ENCODE peak calls at places on chromosomes 5 and 9, in ten cellular contexts. B is OCI-LY7, V is B cell, P is left ventricle myocardium inferior, O is bronchial epithelial cell, M is mammary epithelial cell, F is endothelial cell, L is lower lobe of right lung, D is cardiac muscle cell, K is BE2C. Z is an unnamed sample.
A peak's percentile ranks its signal among the peaks of the same experiment; 100 is the strongest.

GRCh38 chr5:178429541-178430186 is 160.5 kb downstream of the COL23A1 start:
- DNase-seq in P (no peak), V (no peak), B (no peak), L (peak; percentile 26), M (no peak), K (no peak), F (no peak), O (no peak), D (no peak), Z (peak; percentile 53)

GRCh38 chr5:100864931-100865330 is 38.2 kb downstream of the ST8SIA4 start:
- DNase-seq in P (no peak), V (no peak), B (no peak), K (no peak), L (no peak), D (no peak), M (no peak), O (no peak), F (no peak), Z (no peak)

GRCh38 chr5:140989254-140989653 is 23.0 kb downstream of the PCDHAC2 start:
- DNase-seq in L (no peak), V (no peak), K (no peak), O (no peak), B (no peak), D (no peak), F (no peak), P (no peak), M (no peak), Z (no peak)

GRCh38 chr9:109319631-109320233 is 1.1 kb downstream of the EPB41L4B start:
- DNase-seq in V (peak; percentile 45), L (peak; percentile 53), B (no peak), F (peak; percentile 13), K (peak; percentile 12), P (no peak), D (no peak), O (no peak), M (no peak), Z (no peak)

GRCh38 chr5:136023935-136024645 is 4.7 kb upstream of the TGFBI start:
- DNase-seq in M (no peak), P (no peak), L (no peak), V (no peak), F (no peak), D (no peak), B (no peak), O (no peak), K (no peak), Z (no peak)

GRCh38 chr9:137191691-137192447 is 3.4 kb downstream of the SSNA1 start:
- DNase-seq in L (no peak), V (no peak), O (no peak), M (no peak), D (no peak), P (no peak), K (no peak), F (no peak), B (no peak), Z (no peak)

GRCh38 chr5:36045895-36046294 is 20.8 kb downstream of the UGT3A2 start:
- DNase-seq in K (no peak), M (no peak), L (no peak), B (no peak), P (no peak), F (no peak), O (no peak), D (no peak), V (no peak), Z (no peak)

GRCh38 chr9:125984461-125984860 is 237.3 kb downstream of the PBX3 start:
- DNase-seq in D (no peak), V (no peak), B (no peak), M (no peak), O (no peak), P (no peak), L (no peak), F (no peak), K (no peak), Z (peak; percentile 59)

GRCh38 chr5:170648546-170648945 is 135.0 kb upstream of the GABRP start:
- DNase-seq in O (peak; percentile 60), B (no peak), V (no peak), D (no peak), F (no peak), P (no peak), M (peak; percentile 36), L (no peak), K (no peak), Z (no peak)

GRCh38 chr9:105026451-105026850 is 98.5 kb upstream of the ABCA1 start:
- DNase-seq in M (peak; percentile 41), V (no peak), B (no peak), F (no peak), O (no peak), P (no peak), D (no peak), K (no peak), L (no peak), Z (no peak)

GRCh38 chr9:126893079-126893478 is 21.5 kb upstream of the RALGPS1 start:
- DNase-seq in M (no peak), O (no peak), B (peak; percentile 12), F (no peak), P (no peak), D (no peak), L (no peak), K (no peak), V (no peak), Z (no peak)

GRCh38 chr5:79229357-79230174 is 6.4 kb upstream of the JMY start:
- DNase-seq in B (no peak), F (no peak), D (no peak), P (no peak), L (no peak), O (peak; percentile 87), K (peak; percentile 58), M (peak; percentile 90), V (no peak), Z (no peak)

GRCh38 chr9:132977626-132978450 is 656 bp upstream of the GFI1B start:
- DNase-seq in O (peak; percentile 33), B (peak; percentile 82), V (peak; percentile 72), M (peak; percentile 44), D (peak; percentile 66), K (peak; percentile 73), F (peak; percentile 75), P (peak; percentile 48), L (peak; percentile 71), Z (no peak)

GRCh38 chr5:134328619-134329018 is 38.4 kb downstream of the CDKL3 start:
- DNase-seq in K (no peak), B (no peak), F (no peak), D (no peak), P (no peak), L (no peak), O (no peak), M (no peak), V (no peak), Z (no peak)

GRCh38 chr5:6435356-6435755 is 13.3 kb upstream of the UBE2QL1 start:
- DNase-seq in O (peak; percentile 34), V (no peak), L (no peak), P (no peak), F (peak; percentile 76), D (peak; percentile 63), M (no peak), K (peak; percentile 78), B (peak; percentile 6), Z (no peak)

GRCh38 chr5:149326611-149327010 is 18.7 kb upstream of the GRPEL2 start:
- DNase-seq in P (no peak), D (no peak), B (no peak), F (no peak), L (no peak), K (no peak), M (no peak), O (no peak), V (no peak), Z (no peak)

GRCh38 chr9:109213300-109214121 is 46.5 kb upstream of the FRRS1L start:
- DNase-seq in V (no peak), M (no peak), L (no peak), B (no peak), D (no peak), O (no peak), P (peak; percentile 30), K (no peak), F (no peak), Z (no peak)

GRCh38 chr5:124735169-124735858 is 11.1 kb downstream of the ZNF608 start:
- DNase-seq in L (no peak), P (no peak), M (no peak), V (peak; percentile 68), K (peak; percentile 81), D (peak; percentile 80), O (no peak), F (peak; percentile 68), B (peak; percentile 73), Z (no peak)

GRCh38 chr5:9156282-9156681 is 389.6 kb downstream of the SEMA5A start:
- DNase-seq in L (no peak), M (peak; percentile 46), D (peak; percentile 20), V (no peak), F (peak; percentile 53), O (peak; percentile 64), K (no peak), B (peak; percentile 7), P (no peak), Z (no peak)
- TF ChIP-seq CTCF in L (peak; percentile 10), M (peak; percentile 81), D (peak; percentile 31), V (no peak), F (no peak), O (peak; percentile 80), K (no peak), B (peak; percentile 37), P (peak; percentile 39), Z (peak; percentile 56)

GRCh38 chr5:25006734-25007133 is 362.0 kb upstream of the CDH10 start:
- DNase-seq in P (no peak), K (no peak), L (no peak), M (peak; percentile 5), O (peak; percentile 3), D (peak; percentile 52), B (no peak), F (peak; percentile 5), V (no peak), Z (no peak)
- TF ChIP-seq CTCF in P (no peak), K (peak; percentile 76), L (no peak), M (peak; percentile 48), O (no peak), D (no peak), B (peak; percentile 20), F (no peak), V (no peak), Z (no peak)

DNA sequence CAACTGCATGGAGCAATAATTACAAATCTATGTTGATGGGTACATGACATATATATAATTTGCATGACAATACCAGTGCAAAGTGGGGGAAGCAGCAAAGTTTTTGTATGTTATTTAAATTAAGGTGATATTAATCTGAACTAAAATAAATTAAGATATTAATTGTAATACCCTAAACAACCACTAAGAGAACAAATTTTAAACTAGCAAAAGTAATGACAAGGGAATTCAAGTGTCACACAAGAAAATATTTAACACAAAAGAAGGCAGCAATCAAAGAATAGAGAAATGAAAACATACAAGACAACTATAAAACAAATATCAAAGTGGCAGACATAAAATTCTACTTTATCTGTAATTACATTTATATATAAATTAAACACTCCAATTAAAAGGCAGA is 2003.4 kb downstream of the MAT2B start:
- DNase-seq in L (no peak), V (no peak), F (no peak), D (no peak), P (no peak), K (no peak), O (no peak), B (no peak), M (no peak), Z (no peak)
- TF ChIP-seq CTCF in L (no peak), V (no peak), F (no peak), D (no peak), P (no peak), K (no peak), O (no peak), B (no peak), M (no peak), Z (no peak)

GRCh38 chr5:99706160-99706559 is 777.4 kb upstream of the CHD1 start:
- DNase-seq in P (no peak), B (no peak), V (no peak), K (no peak), M (no peak), L (peak; percentile 32), D (no peak), O (no peak), F (no peak), Z (no peak)

GRCh38 chr5:99702565-99702964 is 773.8 kb upstream of the CHD1 start:
- DNase-seq in B (no peak), F (no peak), V (no peak), M (no peak), L (no peak), O (peak; percentile 44), P (no peak), D (no peak), K (no peak), Z (no peak)
- TF ChIP-seq CTCF in B (no peak), F (no peak), V (no peak), M (no peak), L (no peak), O (no peak), P (no peak), D (no peak), K (no peak), Z (no peak)